ENCODE peak calls at places on chromosomes 3 and 15, in seven cellular contexts. W is BJ, Z is cerebellum, I is foreskin fibroblast, C is mucosa of gallbladder, S is endothelial cell of umbilical vein, E is neuronal stem cell. V is an unnamed sample.

GRCh38 chr15:85813234-85813633 is 18.5 kb upstream of the KLHL25 start:
- DNase-seq in C (no peak), E (no peak), W (no peak), Z (no peak), I (no peak), S (no peak), V (no peak)

GRCh38 chr3:32451049-32451659 is 51.5 kb downstream of the CMTM6 start:
- DNase-seq in I (no peak), W (no peak), Z (no peak), S (no peak), E (peak; percentile 40), C (no peak), V (no peak)

GRCh38 chr3:21785765-21786453 is 34.9 kb upstream of the ZNF385D start:
- DNase-seq in I (no peak), C (no peak), S (peak; percentile 18), Z (no peak), E (no peak), W (no peak), V (no peak)

GRCh38 chr15:29756358-29757267 is 65.7 kb downstream of the TJP1 start:
- DNase-seq in C (no peak), W (no peak), S (peak; percentile 36), E (no peak), Z (no peak), I (no peak), V (no peak)

GRCh38 chr3:31798840-31799239 is 182.2 kb downstream of the OSBPL10 start:
- DNase-seq in S (no peak), W (no peak), E (no peak), C (no peak), I (no peak), Z (no peak), V (no peak)

GRCh38 chr15:55970286-55970685 is 23.1 kb downstream of the NEDD4 start:
- DNase-seq in I (no peak), S (no peak), E (no peak), Z (no peak), C (no peak), W (no peak), V (no peak)

GRCh38 chr15:65804252-65804931 is 12.3 kb upstream of the DENND4A start:
- DNase-seq in E (no peak), S (no peak), I (peak; percentile 55), C (no peak), Z (no peak), W (no peak), V (no peak)

GRCh38 chr3:149553781-149554451 is 79.4 kb downstream of the TM4SF4 start:
- DNase-seq in I (peak; percentile 88), Z (no peak), C (peak; percentile 50), E (no peak), S (peak; percentile 85), W (peak; percentile 87), V (no peak)

GRCh38 chr15:77656294-77656693 is 23.6 kb upstream of the LINGO1 start:
- DNase-seq in E (no peak), W (no peak), S (no peak), I (no peak), C (no peak), Z (no peak), V (no peak)

GRCh38 chr3:175149675-175150074 is 290.5 kb downstream of the NAALADL2 start:
- DNase-seq in E (no peak), W (no peak), S (no peak), Z (peak; percentile 23), C (peak; percentile 18), I (no peak), V (no peak)

GRCh38 chr3:68256635-68257034 is 602.2 kb upstream of the SUCLG2 start:
- DNase-seq in E (no peak), S (no peak), W (no peak), Z (no peak), C (peak; percentile 11), I (no peak), V (no peak)

GRCh38 chr3:31004025-31004678 is 109.7 kb upstream of the GADL1 start:
- DNase-seq in C (no peak), Z (no peak), E (no peak), W (peak; percentile 86), S (peak; percentile 72), I (peak; percentile 93), V (no peak)

GRCh38 chr15:59294961-59295741 is 77.5 kb downstream of the MYO1E start:
- DNase-seq in W (peak; percentile 96), Z (no peak), I (peak; percentile 90), E (no peak), S (peak; percentile 83), C (no peak), V (peak; percentile 11)

GRCh38 chr3:11603628-11604027 is 40.1 kb downstream of the VGLL4 start:
- DNase-seq in S (peak; percentile 53), Z (no peak), E (no peak), C (no peak), I (no peak), W (peak; percentile 72), V (no peak)